ENCODE peak calls at places on chromosomes 13 and 19, in four cellular contexts. One of them, this sample, is unnamed.

GRCh38 chr13:112973577-112973951 is 4.5 kb downstream of the MCF2L start:
- DNase-seq in choroid plexus epithelial cell: no peak
- DNase-seq in ascending aorta: no peak
- DNase-seq in lower leg skin: no peak
- DNase-seq in this sample: peak; percentile 31

GRCh38 chr19:55696301-55697068 is 21.5 kb downstream of the EPN1 start:
- DNase-seq in ascending aorta: no peak
- DNase-seq in lower leg skin: no peak
- DNase-seq in choroid plexus epithelial cell: no peak
- DNase-seq in this sample: peak; percentile 42

GRCh38 chr19:7869453-7869909 is 4.7 kb downstream of the PRR36 start:
- DNase-seq in choroid plexus epithelial cell: peak; percentile 51
- DNase-seq in ascending aorta: no peak
- DNase-seq in lower leg skin: no peak
- DNase-seq in this sample: no peak

GRCh38 chr13:108495686-108496363 is 133.6 kb upstream of the MYO16 start:
- DNase-seq in lower leg skin: no peak
- DNase-seq in ascending aorta: no peak
- DNase-seq in choroid plexus epithelial cell: peak; percentile 23
- DNase-seq in this sample: no peak

GRCh38 chr13:50531917-50532899 is 311.3 kb downstream of the DLEU7 start:
- DNase-seq in choroid plexus epithelial cell: peak; percentile 69
- DNase-seq in lower leg skin: no peak
- DNase-seq in ascending aorta: no peak
- DNase-seq in this sample: no peak

GRCh38 chr13:98416408-98416807 is 160.5 kb downstream of the STK24 start:
- DNase-seq in choroid plexus epithelial cell: no peak
- DNase-seq in ascending aorta: no peak
- DNase-seq in lower leg skin: peak; percentile 42
- DNase-seq in this sample: no peak

GRCh38 chr19:40691421-40692211 is 1.2 kb upstream of the NUMBL start:
- DNase-seq in lower leg skin: no peak
- DNase-seq in ascending aorta: no peak
- DNase-seq in choroid plexus epithelial cell: no peak
- DNase-seq in this sample: no peak

GRCh38 chr19:39238944-39239343 is 5.9 kb downstream of the IFNL3 start:
- DNase-seq in choroid plexus epithelial cell: no peak
- DNase-seq in ascending aorta: no peak
- DNase-seq in lower leg skin: no peak
- DNase-seq in this sample: no peak

GRCh38 chr19:35755550-35756371 is 1.1 kb downstream of the HSPB6 start:
- DNase-seq in lower leg skin: peak; percentile 70
- DNase-seq in choroid plexus epithelial cell: peak; percentile 87
- DNase-seq in ascending aorta: peak; percentile 94
- DNase-seq in this sample: no peak

GRCh38 chr13:28173793-28174192 is 35.4 kb downstream of the PAN3 start:
- DNase-seq in lower leg skin: no peak
- DNase-seq in choroid plexus epithelial cell: no peak
- DNase-seq in ascending aorta: no peak
- DNase-seq in this sample: no peak

GRCh38 chr13:111972261-111972780 is 94.6 kb upstream of the SOX1 start:
- DNase-seq in ascending aorta: no peak
- DNase-seq in choroid plexus epithelial cell: no peak
- DNase-seq in lower leg skin: no peak
- DNase-seq in this sample: no peak

GRCh38 chr19:53980553-53981407 is 10.7 kb upstream of the CACNG6 start:
- DNase-seq in lower leg skin: no peak
- DNase-seq in ascending aorta: no peak
- DNase-seq in choroid plexus epithelial cell: peak; percentile 89
- DNase-seq in this sample: no peak

GRCh38 chr19:33266971-33267484 is 35.3 kb downstream of the CEBPA start:
- DNase-seq in lower leg skin: no peak
- DNase-seq in ascending aorta: no peak
- DNase-seq in choroid plexus epithelial cell: no peak
- DNase-seq in this sample: no peak

GRCh38 chr19:47389150-47389556 is 30.2 kb downstream of the MEIS3 start:
- DNase-seq in lower leg skin: no peak
- DNase-seq in ascending aorta: peak; percentile 72
- DNase-seq in choroid plexus epithelial cell: no peak
- DNase-seq in this sample: peak; percentile 97

GRCh38 chr19:3175761-3176714 is 2.5 kb upstream of the S1PR4 start:
- DNase-seq in choroid plexus epithelial cell: peak; percentile 64
- DNase-seq in lower leg skin: no peak
- DNase-seq in ascending aorta: no peak
- DNase-seq in this sample: peak; percentile 32

GRCh38 chr13:41427700-41428099 is 29.6 kb upstream of the RGCC start:
- DNase-seq in lower leg skin: no peak
- DNase-seq in ascending aorta: no peak
- DNase-seq in choroid plexus epithelial cell: no peak
- DNase-seq in this sample: no peak

GRCh38 chr13:48334534-48335127 is 31.1 kb downstream of the RB1 start:
- DNase-seq in ascending aorta: no peak
- DNase-seq in lower leg skin: no peak
- DNase-seq in choroid plexus epithelial cell: peak; percentile 74
- DNase-seq in this sample: no peak
- TF ChIP-seq CTCF in ascending aorta: peak; percentile 72
- TF ChIP-seq CTCF in lower leg skin: no peak
- TF ChIP-seq CTCF in choroid plexus epithelial cell: peak; percentile 59
- TF ChIP-seq CTCF in this sample: peak; percentile 84

GRCh38 chr19:383922-384800 is 24.8 kb downstream of the C2CD4C start:
- DNase-seq in lower leg skin: no peak
- DNase-seq in ascending aorta: peak; percentile 51
- DNase-seq in choroid plexus epithelial cell: peak; percentile 17
- DNase-seq in this sample: no peak
- TF ChIP-seq CTCF in lower leg skin: no peak
- TF ChIP-seq CTCF in ascending aorta: peak; percentile 33
- TF ChIP-seq CTCF in choroid plexus epithelial cell: peak; percentile 57
- TF ChIP-seq CTCF in this sample: peak; percentile 37

GRCh38 chr13:42592915-42593718 is 19.2 kb downstream of the TNFSF11 start:
- DNase-seq in lower leg skin: no peak
- DNase-seq in choroid plexus epithelial cell: no peak
- DNase-seq in ascending aorta: no peak
- DNase-seq in this sample: no peak

GRCh38 chr13:42597505-42597904 is 23.6 kb downstream of the TNFSF11 start:
- DNase-seq in choroid plexus epithelial cell: no peak
- DNase-seq in lower leg skin: no peak
- DNase-seq in ascending aorta: no peak
- DNase-seq in this sample: no peak

GRCh38 chr13:42591602-42592001 is 17.6 kb downstream of the TNFSF11 start:
- DNase-seq in ascending aorta: no peak
- DNase-seq in choroid plexus epithelial cell: no peak
- DNase-seq in lower leg skin: no peak
- DNase-seq in this sample: no peak

GRCh38 chr13:42593719-42594012 is 19.7 kb downstream of the TNFSF11 start:
- DNase-seq in choroid plexus epithelial cell: no peak
- DNase-seq in lower leg skin: no peak
- DNase-seq in ascending aorta: no peak
- DNase-seq in this sample: no peak

DNA sequence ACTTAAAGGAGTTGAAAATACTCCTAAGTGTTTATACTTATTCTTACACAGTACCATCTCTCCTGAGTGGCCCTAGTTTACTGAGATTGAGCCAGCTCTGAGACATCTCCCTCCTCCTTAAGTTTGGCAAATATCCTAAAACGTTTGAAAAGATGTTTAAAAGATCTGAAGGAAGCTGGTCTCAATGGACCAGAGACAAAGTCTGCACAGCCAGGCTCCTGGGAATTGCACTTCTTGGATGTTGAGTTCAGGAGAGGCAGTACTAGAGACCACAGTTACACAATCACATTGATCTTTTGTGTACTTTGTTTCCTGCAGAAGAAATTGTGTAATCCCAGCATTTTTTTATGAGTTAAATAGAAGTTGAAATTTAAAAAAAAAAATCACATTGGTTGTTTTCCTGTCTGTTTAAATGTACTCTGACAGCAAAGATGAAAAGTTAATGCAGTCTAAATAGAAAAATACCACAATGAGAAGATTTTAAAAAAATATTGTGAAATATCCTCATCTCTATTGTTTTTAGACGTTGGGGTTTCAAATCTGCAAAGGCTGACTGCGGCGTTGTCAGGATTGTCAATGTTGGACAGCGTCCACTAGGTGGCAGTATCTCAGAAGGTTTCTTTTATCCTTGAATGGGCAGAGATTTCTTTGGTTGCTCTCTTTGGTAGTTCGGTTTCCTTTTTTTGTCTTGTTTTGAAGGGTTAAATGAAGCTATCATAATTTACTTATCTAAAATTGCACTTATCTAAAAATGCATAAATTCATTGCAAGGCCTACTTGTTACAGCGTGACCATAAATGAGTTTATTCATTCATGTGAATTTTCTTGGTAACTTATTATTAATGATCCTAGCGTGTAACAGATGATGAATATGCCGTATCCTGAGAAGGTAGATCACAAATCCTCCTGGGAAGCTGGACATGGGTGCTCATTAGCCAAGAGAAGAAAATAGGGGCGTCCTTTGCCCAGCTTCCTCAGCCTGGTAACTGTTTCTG is 20.9 kb downstream of the TNFSF11 start:
- DNase-seq in ascending aorta: no peak
- DNase-seq in lower leg skin: peak; percentile 51
- DNase-seq in choroid plexus epithelial cell: peak; percentile 96
- DNase-seq in this sample: no peak
- TF ChIP-seq CTCF in ascending aorta: peak; percentile 79
- TF ChIP-seq CTCF in lower leg skin: no peak
- TF ChIP-seq CTCF in choroid plexus epithelial cell: peak; percentile 81
- TF ChIP-seq CTCF in this sample: peak; percentile 90

GRCh38 chr19:51808333-51808986 is 13.5 kb downstream of the FPR3 start:
- DNase-seq in lower leg skin: no peak
- DNase-seq in ascending aorta: no peak
- DNase-seq in choroid plexus epithelial cell: peak; percentile 86
- DNase-seq in this sample: no peak
- TF ChIP-seq CTCF in lower leg skin: no peak
- TF ChIP-seq CTCF in ascending aorta: peak; percentile 21
- TF ChIP-seq CTCF in choroid plexus epithelial cell: peak; percentile 44
- TF ChIP-seq CTCF in this sample: no peak

GRCh38 chr19:13957107-13957506 is 4.8 kb downstream of the DCAF15 start:
- DNase-seq in lower leg skin: no peak
- DNase-seq in ascending aorta: no peak
- DNase-seq in choroid plexus epithelial cell: no peak
- DNase-seq in this sample: no peak

GRCh38 chr19:13955662-13956364 is 3.5 kb downstream of the DCAF15 start:
- DNase-seq in ascending aorta: no peak
- DNase-seq in lower leg skin: no peak
- DNase-seq in choroid plexus epithelial cell: no peak
- DNase-seq in this sample: no peak

GRCh38 chr19:13954185-13954584 is 1.9 kb downstream of the DCAF15 start:
- DNase-seq in lower leg skin: no peak
- DNase-seq in choroid plexus epithelial cell: no peak
- DNase-seq in ascending aorta: no peak
- DNase-seq in this sample: no peak

GRCh38 chr19:13958043-13958442 is 5.7 kb downstream of the DCAF15 start:
- DNase-seq in lower leg skin: no peak
- DNase-seq in choroid plexus epithelial cell: no peak
- DNase-seq in ascending aorta: no peak
- DNase-seq in this sample: no peak

GRCh38 chr19:13956365-13956744 is 4.0 kb downstream of the DCAF15 start:
- DNase-seq in lower leg skin: no peak
- DNase-seq in ascending aorta: no peak
- DNase-seq in choroid plexus epithelial cell: no peak
- DNase-seq in this sample: no peak
- TF ChIP-seq CTCF in lower leg skin: no peak
- TF ChIP-seq CTCF in ascending aorta: no peak
- TF ChIP-seq CTCF in choroid plexus epithelial cell: no peak
- TF ChIP-seq CTCF in this sample: no peak

DNA sequence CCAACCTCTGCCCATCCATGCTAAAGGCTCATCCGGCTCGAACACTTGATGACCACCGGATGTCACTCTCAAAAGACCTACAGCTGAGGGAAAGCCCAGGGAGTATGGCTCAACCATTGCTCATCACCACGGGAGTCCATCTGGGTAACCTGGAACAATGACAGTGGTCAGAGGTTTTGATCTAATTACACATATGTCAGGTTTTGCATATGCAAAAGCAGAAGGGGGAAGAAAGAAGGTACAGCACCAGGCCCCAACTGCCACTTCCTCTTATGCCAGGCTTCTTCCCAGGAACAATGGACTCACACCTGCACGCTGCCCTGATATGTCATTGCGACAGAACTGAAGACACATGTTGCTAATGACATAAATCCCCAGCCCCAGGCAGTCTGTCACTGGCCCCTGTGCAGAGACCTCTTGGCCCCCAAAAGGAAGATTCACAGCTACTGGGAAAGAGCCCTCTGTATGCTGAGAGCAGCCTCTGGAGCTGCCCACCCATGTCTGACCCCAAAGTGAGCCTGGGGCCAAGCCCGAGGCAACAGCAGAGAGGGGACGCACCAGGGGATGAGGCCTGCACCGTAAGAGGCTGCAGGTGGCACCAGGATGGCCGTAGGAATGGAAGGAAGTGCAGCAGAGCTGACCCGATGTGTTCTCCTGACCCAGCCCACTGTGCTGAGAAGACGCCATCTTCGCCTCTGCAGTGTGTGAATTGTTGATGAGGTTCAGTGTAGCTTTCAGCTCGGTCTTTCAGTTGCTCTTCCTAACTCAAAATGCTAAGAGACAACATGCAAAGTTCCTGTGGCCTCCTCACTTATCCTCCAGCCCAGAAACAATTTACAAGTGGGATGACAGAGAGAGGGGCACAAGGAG is 26.3 kb downstream of the EPS15L1 start:
- DNase-seq in choroid plexus epithelial cell: peak; percentile 55
- DNase-seq in lower leg skin: no peak
- DNase-seq in ascending aorta: no peak
- DNase-seq in this sample: peak; percentile 89
- TF ChIP-seq CTCF in choroid plexus epithelial cell: no peak
- TF ChIP-seq CTCF in lower leg skin: no peak
- TF ChIP-seq CTCF in ascending aorta: no peak
- TF ChIP-seq CTCF in this sample: no peak

DNA sequence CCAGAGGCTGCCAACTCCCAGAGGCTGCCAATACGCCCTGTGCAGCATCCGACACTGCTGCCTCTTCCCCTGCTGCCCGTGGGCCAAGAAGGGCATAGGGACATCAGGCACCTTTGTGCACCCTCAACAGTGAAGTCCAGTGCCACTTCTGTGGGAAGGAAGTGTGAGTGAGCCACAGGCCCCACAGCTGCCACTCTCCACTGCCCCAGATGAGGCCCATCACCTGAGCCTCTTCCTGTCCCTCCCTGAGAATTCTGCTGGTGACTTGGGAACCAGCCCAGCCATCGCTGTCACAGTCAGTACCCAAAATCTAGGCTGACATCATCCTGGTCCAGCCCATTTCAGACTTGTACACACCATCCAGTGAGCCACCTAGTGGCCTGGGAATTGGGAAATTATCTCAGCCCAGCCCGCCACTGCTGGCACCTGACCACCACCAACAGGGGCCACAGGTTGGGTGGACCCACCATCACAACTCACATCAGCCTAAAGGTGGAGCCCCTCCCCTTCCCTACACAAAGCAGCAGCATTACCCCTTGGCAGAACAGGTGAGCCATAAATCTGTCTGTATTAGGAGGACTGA is 733.9 kb upstream of the KLHL1 start:
- DNase-seq in choroid plexus epithelial cell: no peak
- DNase-seq in ascending aorta: no peak
- DNase-seq in lower leg skin: no peak
- DNase-seq in this sample: no peak
- TF ChIP-seq CTCF in choroid plexus epithelial cell: peak; percentile 15
- TF ChIP-seq CTCF in ascending aorta: no peak
- TF ChIP-seq CTCF in lower leg skin: no peak
- TF ChIP-seq CTCF in this sample: no peak

This sample was measured in CD14-positive monocyte.